ENCODE peak calls at places on chromosome 13, in ten cellular contexts. One of them, this sample, is unnamed.

GRCh38 chr13:35984776-35985453 is 146.3 kb downstream of the DCLK1 start:
- DNase-seq in mammary epithelial cell: no peak
- DNase-seq in H9: peak; percentile 64
- DNase-seq in activated B cell treated with CpG ODN at 0.5 μM for 24 hours: no peak
- DNase-seq in tibial nerve: no peak
- DNase-seq in MCF 10A: no peak
- DNase-seq in upper lobe of left lung: no peak
- DNase-seq in fibroblast of pulmonary artery: no peak
- DNase-seq in breast epithelium: no peak
- DNase-seq in heart left ventricle: no peak
- DNase-seq in this sample: no peak

GRCh38 chr13:79710376-79710775 is 229.4 kb downstream of the NDFIP2 start:
- DNase-seq in fibroblast of pulmonary artery: peak; percentile 66
- DNase-seq in activated B cell treated with CpG ODN at 0.5 μM for 24 hours: no peak
- DNase-seq in breast epithelium: no peak
- DNase-seq in MCF 10A: peak; percentile 72
- DNase-seq in mammary epithelial cell: peak; percentile 69
- DNase-seq in upper lobe of left lung: no peak
- DNase-seq in heart left ventricle: no peak
- DNase-seq in H9: no peak
- DNase-seq in tibial nerve: no peak
- DNase-seq in this sample: no peak

GRCh38 chr13:26707122-26708006 is 53.2 kb downstream of the GPR12 start:
- DNase-seq in mammary epithelial cell: peak; percentile 44
- DNase-seq in tibial nerve: no peak
- DNase-seq in fibroblast of pulmonary artery: peak; percentile 69
- DNase-seq in H9: peak; percentile 78
- DNase-seq in heart left ventricle: no peak
- DNase-seq in upper lobe of left lung: no peak
- DNase-seq in activated B cell treated with CpG ODN at 0.5 μM for 24 hours: no peak
- DNase-seq in MCF 10A: peak; percentile 62
- DNase-seq in breast epithelium: no peak
- DNase-seq in this sample: no peak

GRCh38 chr13:113635048-113635420 is 23.0 kb downstream of the ATP4B start:
- DNase-seq in mammary epithelial cell: no peak
- DNase-seq in heart left ventricle: no peak
- DNase-seq in MCF 10A: no peak
- DNase-seq in upper lobe of left lung: no peak
- DNase-seq in tibial nerve: no peak
- DNase-seq in activated B cell treated with CpG ODN at 0.5 μM for 24 hours: no peak
- DNase-seq in fibroblast of pulmonary artery: no peak
- DNase-seq in breast epithelium: no peak
- DNase-seq in H9: no peak
- DNase-seq in this sample: no peak

GRCh38 chr13:44051923-44052322 is 172.2 kb downstream of the LACC1 start:
- DNase-seq in activated B cell treated with CpG ODN at 0.5 μM for 24 hours: no peak
- DNase-seq in breast epithelium: no peak
- DNase-seq in heart left ventricle: no peak
- DNase-seq in fibroblast of pulmonary artery: peak; percentile 14
- DNase-seq in mammary epithelial cell: no peak
- DNase-seq in upper lobe of left lung: no peak
- DNase-seq in tibial nerve: no peak
- DNase-seq in MCF 10A: no peak
- DNase-seq in H9: no peak
- DNase-seq in this sample: no peak

GRCh38 chr13:46180393-46180792 is 1.6 kb downstream of the LCP1 start:
- DNase-seq in H9: no peak
- DNase-seq in heart left ventricle: no peak
- DNase-seq in fibroblast of pulmonary artery: no peak
- DNase-seq in MCF 10A: no peak
- DNase-seq in tibial nerve: no peak
- DNase-seq in breast epithelium: no peak
- DNase-seq in mammary epithelial cell: no peak
- DNase-seq in activated B cell treated with CpG ODN at 0.5 μM for 24 hours: no peak
- DNase-seq in upper lobe of left lung: no peak
- DNase-seq in this sample: no peak

GRCh38 chr13:110018009-110018408 is 231.6 kb upstream of the IRS2 start:
- DNase-seq in MCF 10A: no peak
- DNase-seq in mammary epithelial cell: peak; percentile 14
- DNase-seq in upper lobe of left lung: no peak
- DNase-seq in tibial nerve: no peak
- DNase-seq in breast epithelium: no peak
- DNase-seq in heart left ventricle: no peak
- DNase-seq in activated B cell treated with CpG ODN at 0.5 μM for 24 hours: no peak
- DNase-seq in fibroblast of pulmonary artery: no peak
- DNase-seq in H9: no peak
- DNase-seq in this sample: no peak

GRCh38 chr13:99039718-99040280 is 61.9 kb upstream of the DOCK9 start:
- DNase-seq in upper lobe of left lung: no peak
- DNase-seq in MCF 10A: no peak
- DNase-seq in heart left ventricle: no peak
- DNase-seq in tibial nerve: no peak
- DNase-seq in mammary epithelial cell: no peak
- DNase-seq in activated B cell treated with CpG ODN at 0.5 μM for 24 hours: no peak
- DNase-seq in breast epithelium: no peak
- DNase-seq in fibroblast of pulmonary artery: no peak
- DNase-seq in H9: no peak
- DNase-seq in this sample: no peak

GRCh38 chr13:67518785-67519184 is 288.6 kb upstream of the PCDH9 start:
- DNase-seq in upper lobe of left lung: no peak
- DNase-seq in breast epithelium: no peak
- DNase-seq in mammary epithelial cell: no peak
- DNase-seq in H9: no peak
- DNase-seq in MCF 10A: no peak
- DNase-seq in heart left ventricle: no peak
- DNase-seq in activated B cell treated with CpG ODN at 0.5 μM for 24 hours: no peak
- DNase-seq in tibial nerve: no peak
- DNase-seq in fibroblast of pulmonary artery: no peak
- DNase-seq in this sample: no peak

GRCh38 chr13:110062077-110062776 is 244.7 kb downstream of the COL4A1 start:
- DNase-seq in mammary epithelial cell: peak; percentile 63
- DNase-seq in H9: no peak
- DNase-seq in upper lobe of left lung: no peak
- DNase-seq in activated B cell treated with CpG ODN at 0.5 μM for 24 hours: no peak
- DNase-seq in fibroblast of pulmonary artery: no peak
- DNase-seq in breast epithelium: peak; percentile 38
- DNase-seq in heart left ventricle: peak; percentile 48
- DNase-seq in MCF 10A: peak; percentile 27
- DNase-seq in tibial nerve: no peak
- DNase-seq in this sample: no peak

GRCh38 chr13:24985102-24985501 is 110.8 kb upstream of the PABPC3 start:
- DNase-seq in upper lobe of left lung: no peak
- DNase-seq in MCF 10A: no peak
- DNase-seq in tibial nerve: no peak
- DNase-seq in H9: peak; percentile 65
- DNase-seq in mammary epithelial cell: no peak
- DNase-seq in fibroblast of pulmonary artery: no peak
- DNase-seq in breast epithelium: no peak
- DNase-seq in activated B cell treated with CpG ODN at 0.5 μM for 24 hours: no peak
- DNase-seq in heart left ventricle: no peak
- DNase-seq in this sample: no peak

GRCh38 chr13:45063261-45063870 is 56.9 kb upstream of the GTF2F2 start:
- DNase-seq in heart left ventricle: no peak
- DNase-seq in activated B cell treated with CpG ODN at 0.5 μM for 24 hours: no peak
- DNase-seq in MCF 10A: no peak
- DNase-seq in mammary epithelial cell: peak; percentile 11
- DNase-seq in tibial nerve: no peak
- DNase-seq in fibroblast of pulmonary artery: peak; percentile 70
- DNase-seq in breast epithelium: no peak
- DNase-seq in H9: no peak
- DNase-seq in upper lobe of left lung: no peak
- DNase-seq in this sample: no peak

GRCh38 chr13:65497265-65497664 is 1732.9 kb downstream of the PCDH9 start:
- DNase-seq in H9: no peak
- DNase-seq in heart left ventricle: no peak
- DNase-seq in MCF 10A: no peak
- DNase-seq in fibroblast of pulmonary artery: peak; percentile 21
- DNase-seq in breast epithelium: no peak
- DNase-seq in activated B cell treated with CpG ODN at 0.5 μM for 24 hours: no peak
- DNase-seq in tibial nerve: no peak
- DNase-seq in mammary epithelial cell: no peak
- DNase-seq in upper lobe of left lung: no peak
- DNase-seq in this sample: no peak

GRCh38 chr13:32581177-32581786 is 5.0 kb upstream of the PDS5B start:
- DNase-seq in mammary epithelial cell: no peak
- DNase-seq in fibroblast of pulmonary artery: peak; percentile 65
- DNase-seq in H9: no peak
- DNase-seq in MCF 10A: peak; percentile 27
- DNase-seq in tibial nerve: no peak
- DNase-seq in activated B cell treated with CpG ODN at 0.5 μM for 24 hours: no peak
- DNase-seq in heart left ventricle: no peak
- DNase-seq in breast epithelium: no peak
- DNase-seq in upper lobe of left lung: no peak
- DNase-seq in this sample: no peak

GRCh38 chr13:23608704-23609413 is 38.6 kb downstream of the TNFRSF19 start:
- DNase-seq in fibroblast of pulmonary artery: no peak
- DNase-seq in tibial nerve: no peak
- DNase-seq in activated B cell treated with CpG ODN at 0.5 μM for 24 hours: no peak
- DNase-seq in upper lobe of left lung: peak; percentile 42
- DNase-seq in mammary epithelial cell: no peak
- DNase-seq in MCF 10A: no peak
- DNase-seq in H9: no peak
- DNase-seq in breast epithelium: no peak
- DNase-seq in heart left ventricle: peak; percentile 64
- DNase-seq in this sample: no peak

GRCh38 chr13:33207616-33207964 is 78.0 kb downstream of the STARD13 start:
- DNase-seq in MCF 10A: peak; percentile 81
- DNase-seq in tibial nerve: no peak
- DNase-seq in heart left ventricle: no peak
- DNase-seq in fibroblast of pulmonary artery: peak; percentile 95
- DNase-seq in upper lobe of left lung: no peak
- DNase-seq in mammary epithelial cell: peak; percentile 80
- DNase-seq in activated B cell treated with CpG ODN at 0.5 μM for 24 hours: no peak
- DNase-seq in H9: no peak
- DNase-seq in breast epithelium: no peak
- DNase-seq in this sample: no peak

DNA sequence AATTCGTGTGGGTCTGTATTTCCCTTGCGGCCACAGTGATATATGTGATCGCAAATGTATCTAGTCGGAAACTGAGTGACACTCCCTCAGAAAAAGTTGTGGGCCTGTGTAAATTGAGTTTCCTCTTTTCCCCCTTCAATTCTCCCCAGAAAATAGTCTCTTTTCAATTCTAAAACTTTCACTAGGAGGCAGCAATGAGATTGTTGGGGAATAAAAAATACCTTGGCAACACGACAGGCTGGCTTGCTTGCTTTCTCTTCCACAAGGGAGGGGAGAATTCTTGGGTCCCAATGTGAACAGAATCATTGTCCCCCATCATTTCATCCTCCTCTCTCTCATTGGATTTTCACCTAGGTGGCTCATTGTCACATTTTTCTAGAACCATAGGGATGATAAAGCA is 3.7 kb upstream of the SOX21 start:
- DNase-seq in heart left ventricle: no peak
- DNase-seq in activated B cell treated with CpG ODN at 0.5 μM for 24 hours: no peak
- DNase-seq in H9: no peak
- DNase-seq in fibroblast of pulmonary artery: no peak
- DNase-seq in tibial nerve: no peak
- DNase-seq in MCF 10A: no peak
- DNase-seq in upper lobe of left lung: no peak
- DNase-seq in mammary epithelial cell: no peak
- DNase-seq in breast epithelium: no peak
- DNase-seq in this sample: no peak
- TF ChIP-seq CTCF in heart left ventricle: peak; percentile 6
- TF ChIP-seq CTCF in activated B cell treated with CpG ODN at 0.5 μM for 24 hours: no peak
- TF ChIP-seq CTCF in H9: peak; percentile 63
- TF ChIP-seq CTCF in fibroblast of pulmonary artery: peak; percentile 33
- TF ChIP-seq CTCF in tibial nerve: no peak
- TF ChIP-seq CTCF in MCF 10A: peak; percentile 16
- TF ChIP-seq CTCF in upper lobe of left lung: no peak
- TF ChIP-seq CTCF in mammary epithelial cell: peak; percentile 10
- TF ChIP-seq CTCF in breast epithelium: no peak
- TF ChIP-seq CTCF in this sample: no peak

GRCh38 chr13:104318121-104318520 is 1251.9 kb upstream of the SLC10A2 start:
- DNase-seq in activated B cell treated with CpG ODN at 0.5 μM for 24 hours: no peak
- DNase-seq in H9: no peak
- DNase-seq in MCF 10A: peak; percentile 43
- DNase-seq in breast epithelium: no peak
- DNase-seq in fibroblast of pulmonary artery: peak; percentile 68
- DNase-seq in upper lobe of left lung: no peak
- DNase-seq in mammary epithelial cell: peak; percentile 34
- DNase-seq in tibial nerve: no peak
- DNase-seq in heart left ventricle: no peak
- DNase-seq in this sample: no peak
- TF ChIP-seq CTCF in activated B cell treated with CpG ODN at 0.5 μM for 24 hours: no peak
- TF ChIP-seq CTCF in H9: peak; percentile 48
- TF ChIP-seq CTCF in MCF 10A: peak; percentile 44
- TF ChIP-seq CTCF in breast epithelium: no peak
- TF ChIP-seq CTCF in fibroblast of pulmonary artery: peak; percentile 61
- TF ChIP-seq CTCF in upper lobe of left lung: no peak
- TF ChIP-seq CTCF in mammary epithelial cell: peak; percentile 55
- TF ChIP-seq CTCF in tibial nerve: no peak
- TF ChIP-seq CTCF in heart left ventricle: peak; percentile 53
- TF ChIP-seq CTCF in this sample: no peak

DNA sequence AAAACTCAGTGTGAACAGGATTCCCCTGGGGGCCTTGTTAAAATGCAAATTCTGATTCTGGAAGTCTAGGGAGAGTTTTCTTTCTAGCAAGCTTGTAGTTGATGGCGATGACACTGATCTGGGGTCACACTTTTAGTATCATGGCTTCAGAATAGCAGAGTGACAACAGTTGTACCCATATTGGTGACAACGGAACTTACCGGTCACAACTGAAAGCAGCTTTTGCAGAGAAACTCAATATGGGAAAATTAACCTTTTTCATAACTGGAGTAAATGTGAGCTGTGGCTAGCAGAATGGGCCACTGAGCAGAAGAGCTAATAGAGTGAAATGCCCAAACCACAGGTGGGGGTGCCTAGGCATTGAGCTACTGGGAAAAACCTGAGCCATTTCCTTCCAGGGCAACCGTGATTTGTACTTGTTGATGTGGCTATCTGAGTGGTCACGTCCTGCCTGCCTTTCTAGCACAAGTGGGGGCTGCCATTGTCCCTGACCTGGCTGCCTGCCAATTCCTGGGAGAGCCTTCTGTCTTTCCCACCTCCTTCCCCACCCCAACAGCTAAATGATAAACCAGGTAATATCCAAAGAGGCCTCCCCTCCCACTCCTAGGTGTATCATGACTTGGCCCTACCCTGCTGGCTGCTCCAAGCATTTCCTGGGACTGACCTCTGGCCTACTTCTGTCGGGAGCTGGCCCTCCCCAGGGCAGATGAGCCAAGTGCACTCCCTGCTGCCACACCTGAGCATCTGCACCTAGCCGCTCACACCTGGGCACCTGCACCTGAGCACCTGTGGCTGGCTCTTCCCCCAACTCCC is 1.7 kb upstream of the SLC10A2 start:
- DNase-seq in MCF 10A: peak; percentile 49
- DNase-seq in breast epithelium: no peak
- DNase-seq in H9: peak; percentile 87
- DNase-seq in activated B cell treated with CpG ODN at 0.5 μM for 24 hours: no peak
- DNase-seq in mammary epithelial cell: peak; percentile 14
- DNase-seq in upper lobe of left lung: no peak
- DNase-seq in fibroblast of pulmonary artery: no peak
- DNase-seq in tibial nerve: no peak
- DNase-seq in heart left ventricle: no peak
- DNase-seq in this sample: no peak
- TF ChIP-seq CTCF in MCF 10A: no peak
- TF ChIP-seq CTCF in breast epithelium: no peak
- TF ChIP-seq CTCF in H9: peak; percentile 60
- TF ChIP-seq CTCF in activated B cell treated with CpG ODN at 0.5 μM for 24 hours: no peak
- TF ChIP-seq CTCF in mammary epithelial cell: peak; percentile 85
- TF ChIP-seq CTCF in upper lobe of left lung: no peak
- TF ChIP-seq CTCF in fibroblast of pulmonary artery: no peak
- TF ChIP-seq CTCF in tibial nerve: no peak
- TF ChIP-seq CTCF in heart left ventricle: no peak
- TF ChIP-seq CTCF in this sample: no peak

GRCh38 chr13:70098669-70099068 is 9.0 kb upstream of the ATXN8OS start:
- DNase-seq in mammary epithelial cell: no peak
- DNase-seq in activated B cell treated with CpG ODN at 0.5 μM for 24 hours: no peak
- DNase-seq in breast epithelium: no peak
- DNase-seq in heart left ventricle: no peak
- DNase-seq in upper lobe of left lung: no peak
- DNase-seq in tibial nerve: no peak
- DNase-seq in H9: no peak
- DNase-seq in MCF 10A: peak; percentile 8
- DNase-seq in fibroblast of pulmonary artery: peak; percentile 3
- DNase-seq in this sample: no peak
- TF ChIP-seq CTCF in mammary epithelial cell: peak; percentile 56
- TF ChIP-seq CTCF in activated B cell treated with CpG ODN at 0.5 μM for 24 hours: no peak
- TF ChIP-seq CTCF in breast epithelium: no peak
- TF ChIP-seq CTCF in heart left ventricle: peak; percentile 36
- TF ChIP-seq CTCF in upper lobe of left lung: no peak
- TF ChIP-seq CTCF in tibial nerve: no peak
- TF ChIP-seq CTCF in H9: peak; percentile 65
- TF ChIP-seq CTCF in MCF 10A: peak; percentile 47
- TF ChIP-seq CTCF in fibroblast of pulmonary artery: peak; percentile 15
- TF ChIP-seq CTCF in this sample: no peak

This sample was measured in natural killer cell.